ENCODE peak calls at places on chromosomes 13 and 19, in eight cellular contexts. B, D, H, G, S, Z, K and C are unnamed samples. For H3K4me1, the result is how much of the 10 kb centered on the place peaks cover.

GRCh38 chr19:3359850-3360493 is 6.4 kb upstream of the NFIC start:
- ATAC-seq in H (peak), Z (peak), B (peak), D (no peak), G (no peak), S (peak), K (peak), C (no peak)

GRCh38 chr13:21894703-21895699 is 224.1 kb downstream of the FGF9 start:
- ATAC-seq in Z (no peak), B (no peak), G (no peak), K (no peak), H (no peak), D (no peak), S (no peak), C (no peak)

GRCh38 chr19:18853755-18854427 is 22.1 kb downstream of the UPF1 start:
- ATAC-seq in B (no peak), Z (no peak), K (peak), S (peak), G (peak), D (peak), H (no peak), C (no peak)

GRCh38 chr19:45304141-45304926 is 18.3 kb downstream of the CKM start:
- ATAC-seq in D (no peak), H (no peak), K (no peak), B (no peak), Z (peak), G (peak), S (no peak), C (no peak)

GRCh38 chr19:3471954-3472655 is 8.2 kb downstream of the SMIM24 start:
- ATAC-seq in Z (peak), B (peak), D (peak), S (peak), H (peak), K (peak), G (peak), C (no peak)

GRCh38 chr19:30784850-30785459 is 412.8 kb downstream of the ZNF536 start:
- ATAC-seq in D (peak), Z (peak), S (no peak), B (peak), H (no peak), G (peak), K (peak), C (no peak)

GRCh38 chr13:98044301-98044700 is 90.8 kb downstream of the IPO5 start:
- ATAC-seq in B (no peak), G (peak), H (peak), Z (no peak), D (peak), K (no peak), S (no peak), C (no peak)

GRCh38 chr13:77310579-77311279 is 16.2 kb downstream of the MYCBP2 start:
- ATAC-seq in D (no peak), K (no peak), Z (no peak), H (no peak), G (no peak), S (no peak), B (no peak), C (no peak)

GRCh38 chr19:18659281-18660050 is 22.6 kb downstream of the KLHL26 start:
- ATAC-seq in H (peak), Z (no peak), B (peak), K (peak), D (no peak), G (no peak), S (peak), C (peak)

GRCh38 chr13:39379667-39380655 is 223.0 kb downstream of the LHFPL6 start:
- ATAC-seq in S (no peak), B (no peak), G (no peak), H (peak), D (no peak), K (no peak), Z (no peak), C (no peak)

GRCh38 chr13:80133631-80134083 is 207.3 kb downstream of the SPRY2 start:
- ATAC-seq in D (no peak), Z (peak), H (peak), K (no peak), S (no peak), B (no peak), G (no peak), C (peak)

GRCh38 chr13:75738841-75739240 is 102.7 kb downstream of the LMO7 start:
- ATAC-seq in H (peak), S (no peak), K (no peak), B (no peak), Z (no peak), G (no peak), D (no peak), C (no peak)

GRCh38 chr13:57865600-57866294 is 234.2 kb downstream of the PCDH17 start:
- ATAC-seq in G (no peak), K (no peak), S (no peak), Z (no peak), B (no peak), D (no peak), H (no peak), C (no peak)

GRCh38 chr13:60165391-60166099 is 1.8 kb upstream of the DIAPH3 start:
- ATAC-seq in D (no peak), S (no peak), G (no peak), Z (no peak), H (no peak), B (no peak), K (no peak), C (no peak)

GRCh38 chr19:9427941-9428340 is 7.4 kb downstream of the ZNF266 start:
- ATAC-seq in B (no peak), D (no peak), Z (no peak), G (no peak), H (no peak), K (no peak), S (no peak), C (no peak)

GRCh38 chr13:101978546-101979315 is 423.1 kb downstream of the FGF14 start:
- ATAC-seq in G (no peak), Z (no peak), H (no peak), D (no peak), K (no peak), B (no peak), S (no peak), C (no peak)

GRCh38 chr13:36148436-36148835 is 17.3 kb upstream of the DCLK1 start:
- ATAC-seq in B (no peak), Z (no peak), H (no peak), D (no peak), K (no peak), S (no peak), G (no peak), C (no peak)

GRCh38 chr19:22427587-22428298 is 5.6 kb upstream of the ZNF98 start:
- ATAC-seq in Z (no peak), B (peak), G (no peak), K (no peak), H (no peak), D (no peak), S (no peak), C (peak)

GRCh38 chr19:42511340-42511739 is 16.9 kb downstream of the CEACAM1 start:
- ATAC-seq in H (no peak), K (no peak), Z (no peak), S (no peak), B (no peak), D (no peak), G (no peak), C (no peak)

GRCh38 chr13:105118577-105118976 is 1416.9 kb downstream of the EFNB2 start:
- ATAC-seq in Z (no peak), K (no peak), G (no peak), S (no peak), D (no peak), B (no peak), H (no peak), C (no peak)

GRCh38 chr13:32669030-32669646 is 82.9 kb downstream of the PDS5B start:
- ATAC-seq in K (peak), H (peak), G (peak), B (peak), Z (no peak), S (peak), D (peak), C (no peak)

GRCh38 chr13:99296270-99296865 is 10.8 kb downstream of the GPR183 start:
- ATAC-seq in B (no peak), H (peak), G (no peak), K (no peak), D (no peak), Z (no peak), S (no peak), C (no peak)

GRCh38 chr13:102650444-102650843 is 44.4 kb downstream of the METTL21C start:
- ATAC-seq in K (no peak), S (no peak), G (no peak), B (no peak), H (no peak), Z (no peak), D (no peak), C (no peak)

GRCh38 chr13:101248739-101249138 is 167.6 kb downstream of the NALCN start:
- ATAC-seq in D (no peak), Z (no peak), K (no peak), H (peak), G (no peak), B (no peak), S (no peak), C (no peak)

DNA sequence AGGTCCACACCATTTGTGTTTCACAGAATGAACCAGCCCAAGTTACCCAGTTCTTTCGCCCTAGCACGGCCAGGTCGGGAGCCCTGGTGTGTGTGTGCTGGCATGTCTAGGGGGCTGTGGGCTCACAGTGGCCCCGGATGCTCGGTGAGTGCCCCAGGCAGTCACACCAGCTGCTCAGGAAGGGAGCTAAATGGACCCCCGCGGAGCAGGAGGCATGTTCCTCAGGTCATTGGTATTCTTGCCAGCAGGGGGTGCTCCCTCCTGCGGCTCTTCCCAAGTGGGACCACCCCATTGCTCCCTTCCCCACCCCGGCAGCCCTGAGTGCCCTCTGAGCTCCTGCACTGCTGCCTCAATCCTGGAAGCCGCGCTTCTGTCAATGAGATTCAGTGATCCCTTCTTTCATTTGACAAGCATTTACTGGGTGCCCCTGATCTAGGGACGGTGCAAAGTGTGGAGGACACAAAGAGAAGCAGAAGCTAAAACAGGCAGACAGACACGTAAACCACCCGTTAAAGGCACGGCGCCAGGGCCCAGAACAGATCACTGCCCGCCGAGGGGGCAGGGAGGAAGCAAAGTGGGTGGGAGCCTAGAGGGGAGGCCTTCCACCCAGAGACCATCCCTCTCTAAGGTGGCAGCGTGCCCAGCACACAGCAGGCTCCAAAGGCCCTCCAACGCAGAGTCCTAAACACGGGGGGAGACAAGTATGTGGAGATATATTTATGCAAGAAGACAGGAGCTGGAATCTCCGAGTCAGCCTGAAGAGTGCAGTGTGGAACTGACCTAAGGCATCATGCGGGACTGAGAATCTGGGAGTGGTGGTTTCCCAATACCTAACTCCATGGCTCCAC is 5.2 kb upstream of the ADPRHL1 start:
- ATAC-seq in D (peak), Z (peak), S (peak), B (no peak), K (peak), G (peak), H (no peak), C (peak)
- TF ChIP-seq POLR2AphosphoS5 in D (no peak), Z (no peak), S (no peak), B (no peak), K (no peak), G (no peak), H (no peak), C (no peak)

DNA sequence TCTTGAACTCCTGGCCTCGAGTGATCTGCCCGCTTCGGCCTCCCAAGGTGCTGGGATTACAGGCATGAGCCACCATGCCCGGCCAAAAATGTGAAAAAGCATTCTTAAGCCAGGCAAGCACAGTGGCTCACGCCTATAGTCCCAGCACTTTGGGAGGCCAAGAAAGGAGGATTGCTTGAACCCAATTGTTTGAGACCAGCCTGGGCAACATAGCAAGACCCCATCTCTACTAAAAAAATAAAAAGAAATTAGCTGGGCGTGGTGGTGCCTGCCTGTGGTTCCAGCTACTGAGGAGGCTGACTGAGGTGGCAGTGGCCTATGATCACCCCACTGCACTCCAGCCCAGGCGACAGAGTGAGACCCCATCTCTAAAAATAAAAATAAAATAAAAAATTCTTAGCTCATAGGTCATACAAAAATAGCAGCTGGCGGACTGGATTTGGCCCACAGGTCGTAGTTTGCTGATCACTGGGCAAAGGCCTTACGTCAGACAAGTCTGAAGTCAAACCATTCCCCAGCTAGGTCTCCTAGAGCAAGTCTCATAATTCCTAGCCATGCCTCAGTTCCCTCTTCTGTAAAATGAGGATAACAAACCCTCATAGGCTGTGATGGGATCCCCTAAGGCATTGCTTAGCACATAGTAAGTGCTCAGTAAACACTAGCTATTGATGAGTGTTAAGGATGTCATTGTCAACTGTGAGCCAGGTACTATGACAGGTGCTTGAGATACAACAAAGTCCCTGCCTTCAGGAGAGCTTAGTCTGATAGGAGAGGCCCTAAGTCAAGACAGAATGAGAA is 36.0 kb downstream of the INSR start:
- ATAC-seq in D (no peak), G (no peak), Z (no peak), B (no peak), H (no peak), K (no peak), S (no peak), C (no peak)
- H3K4me1 ChIP-seq in D (under half), G (under half), Z (under half), B (under half), H (under half), K (under half), S (under half), C (under half)

GRCh38 chr13:43300817-43301216 is 277.4 kb downstream of the DNAJC15 start:
- ATAC-seq in S (no peak), B (peak), G (no peak), Z (no peak), H (no peak), D (no peak), K (no peak), C (no peak)
- TF ChIP-seq POLR2AphosphoS5 in S (no peak), B (no peak), G (no peak), Z (no peak), H (no peak), D (no peak), K (no peak), C (no peak)

GRCh38 chr19:16541526-16542044 is 652 bp downstream of the CHERP start:
- ATAC-seq in D (no peak), B (no peak), K (no peak), G (peak), Z (no peak), S (peak), H (peak), C (no peak)
- H3K4me1 ChIP-seq in D (under half), B (half or more), K (under half), G (under half), Z (under half), S (under half), H (under half), C (under half)

GRCh38 chr13:94157705-94158218 is 321.7 kb downstream of the DCT start:
- ATAC-seq in Z (no peak), H (no peak), B (peak), S (no peak), D (no peak), K (no peak), G (no peak), C (peak)
- TF ChIP-seq POLR2AphosphoS5 in Z (no peak), H (no peak), B (peak), S (no peak), D (no peak), K (no peak), G (no peak), C (peak)

DNA sequence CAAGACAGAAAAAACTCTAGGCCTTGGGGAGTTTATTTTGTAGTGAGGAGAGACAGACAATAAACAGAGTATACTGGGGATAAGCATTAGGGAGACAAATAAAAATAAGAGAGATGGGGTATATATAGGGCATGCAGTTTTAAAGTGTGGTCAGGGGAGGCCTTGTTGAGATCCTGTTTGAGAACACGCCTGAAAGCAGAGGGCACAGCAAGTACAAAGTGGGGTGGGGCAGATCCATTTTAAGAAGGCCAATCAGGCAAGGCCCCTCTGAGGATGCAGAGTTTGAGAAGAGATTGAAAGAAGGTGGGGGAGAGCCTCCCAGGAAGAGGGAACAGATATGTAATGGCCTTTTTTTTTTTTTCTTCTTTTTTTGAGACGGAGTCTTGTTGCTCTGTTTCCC is 2.1 kb downstream of the PPP2R1A start:
- ATAC-seq in H (no peak), S (no peak), Z (no peak), B (no peak), G (no peak), D (no peak), K (no peak), C (no peak)
- H3K4me1 ChIP-seq in H (under half), S (under half), Z (under half), B (half or more), G (under half), D (under half), K (under half), C (half or more)

DNA sequence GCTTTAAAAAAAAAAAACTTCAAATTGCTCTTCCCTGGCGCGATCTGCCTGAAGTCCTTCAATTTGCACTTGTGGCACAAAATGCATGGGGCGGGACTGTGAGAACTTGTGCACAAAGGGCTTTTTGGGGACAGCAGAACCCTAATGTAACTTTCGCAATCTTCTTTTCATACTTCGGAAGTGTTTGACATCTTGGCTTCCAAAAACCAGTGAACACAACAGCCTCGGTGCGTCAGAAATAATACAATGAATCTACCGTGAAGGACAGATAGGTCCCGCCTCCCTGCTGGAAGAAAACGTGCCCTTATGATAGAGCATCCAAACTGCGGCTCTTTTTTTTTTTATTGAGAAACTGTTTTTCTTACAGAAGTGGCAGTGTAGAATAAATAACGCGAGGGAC is 36.6 kb downstream of the KLF2 start:
- ATAC-seq in B (peak), D (no peak), S (no peak), G (no peak), K (no peak), Z (no peak), H (no peak), C (peak)
- TF ChIP-seq POLR2AphosphoS5 in B (no peak), D (no peak), S (no peak), G (no peak), K (no peak), Z (no peak), H (no peak), C (peak)

DNA sequence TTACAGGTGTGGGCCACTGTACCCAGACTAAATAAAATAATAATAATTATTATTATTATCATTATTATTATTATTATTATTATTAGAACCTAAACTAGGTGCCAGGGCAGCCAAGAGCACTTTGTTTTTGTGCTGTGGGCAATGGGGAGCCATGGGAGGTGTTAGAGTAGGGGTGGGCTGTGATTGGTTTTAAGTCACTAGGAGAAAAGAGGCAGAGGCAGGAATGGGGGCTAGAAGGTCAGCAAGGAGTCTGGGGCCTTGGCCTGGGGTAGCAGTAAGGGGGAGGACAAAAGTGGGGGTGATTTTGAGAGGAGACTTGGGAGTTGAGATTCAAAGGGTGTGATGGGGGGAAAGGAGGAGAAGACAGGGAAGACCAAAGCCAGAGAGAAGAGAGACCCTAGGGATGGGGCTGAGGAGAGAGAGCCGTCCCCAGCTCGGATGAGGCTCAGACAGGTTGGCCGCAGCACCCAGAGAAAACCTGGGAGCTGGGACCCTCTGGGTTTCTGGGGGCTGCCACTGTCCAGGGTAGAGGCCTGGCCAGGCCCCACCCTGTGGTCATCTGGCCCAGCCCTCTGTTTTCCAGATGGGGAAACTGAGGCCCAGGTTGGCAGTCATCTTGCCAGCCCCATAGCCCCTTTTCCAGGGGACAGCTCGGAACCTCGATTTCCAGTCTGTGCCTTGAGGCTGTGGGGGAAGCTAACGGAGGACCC is 17.8 kb upstream of the BTBD2 start:
- ATAC-seq in B (no peak), D (no peak), K (no peak), H (no peak), Z (no peak), S (no peak), G (no peak), C (no peak)
- H3K4me1 ChIP-seq in B (half or more), D (under half), K (under half), H (under half), Z (under half), S (half or more), G (under half), C (under half)